ENCODE peak calls at places on chromosomes 7 and 10, in seven cellular contexts. D is H9, G is omental fat pad, W is tibial nerve, U is body of pancreas, P is GM12865, C is tibial artery. K is an unnamed sample.

GRCh38 chr10:103836273-103836672 is 19.1 kb downstream of the SH3PXD2A start:
- DNase-seq in D (no peak), G (no peak), W (no peak), U (no peak), P (no peak), C (no peak), K (no peak)

GRCh38 chr10:101061814-101062230 is at the start of gene KAZALD1:
- DNase-seq in D (no peak), G (no peak), W (no peak), U (peak; percentile 18), P (no peak), C (no peak), K (no peak)

GRCh38 chr10:47294501-47294900 is 5.5 kb upstream of the GDF10 start:
- DNase-seq in D (peak; percentile 7), G (no peak), W (no peak), U (peak; percentile 4), P (no peak), C (no peak), K (no peak)

GRCh38 chr10:99461230-99461629 is 30.8 kb upstream of the GOT1 start:
- DNase-seq in D (no peak), G (no peak), W (no peak), U (no peak), P (no peak), C (no peak), K (no peak)

GRCh38 chr10:43344051-43344450 is 27.4 kb upstream of the FXYD4 start:
- DNase-seq in D (no peak), G (no peak), W (no peak), U (no peak), P (no peak), C (no peak), K (no peak)

GRCh38 chr10:3126249-3126648 is 46.3 kb downstream of the PITRM1 start:
- DNase-seq in D (no peak), G (no peak), W (no peak), U (no peak), P (no peak), C (no peak), K (no peak)

GRCh38 chr10:132678436-132679216 is 107.3 kb downstream of the NKX6-2 start:
- DNase-seq in D (peak; percentile 14), G (no peak), W (no peak), U (peak; percentile 7), P (no peak), C (peak; percentile 16), K (peak; percentile 68)

GRCh38 chr10:34666008-34666700 is 148.9 kb downstream of the PARD3 start:
- DNase-seq in D (no peak), G (no peak), W (peak; percentile 56), U (peak; percentile 42), P (peak; percentile 70), C (peak; percentile 46), K (no peak)

GRCh38 chr7:24139996-24140395 is 144.0 kb upstream of the NPY start:
- DNase-seq in D (no peak), G (no peak), W (no peak), U (no peak), P (no peak), C (no peak), K (no peak)

GRCh38 chr10:71920540-71921318 is 43.5 kb upstream of the CHST3 start:
- DNase-seq in D (no peak), G (no peak), W (no peak), U (no peak), P (no peak), C (no peak), K (no peak)

GRCh38 chr10:29630205-29631048 is 4.3 kb downstream of the SVIL start:
- DNase-seq in D (no peak), G (no peak), W (no peak), U (no peak), P (no peak), C (no peak), K (no peak)

GRCh38 chr10:113802997-113803396 is 50.9 kb downstream of the DCLRE1A start:
- DNase-seq in D (no peak), G (no peak), W (no peak), U (no peak), P (no peak), C (no peak), K (no peak)

GRCh38 chr10:22761569-22762220 is 47.3 kb upstream of the PIP4K2A start:
- DNase-seq in D (no peak), G (no peak), W (no peak), U (no peak), P (no peak), C (no peak), K (no peak)

GRCh38 chr10:12742776-12743175 is 258.7 kb downstream of the CCDC3 start:
- DNase-seq in D (no peak), G (no peak), W (no peak), U (no peak), P (no peak), C (no peak), K (no peak)

GRCh38 chr7:157411580-157411979 is 74.8 kb downstream of the DNAJB6 start:
- DNase-seq in D (peak; percentile 86), G (no peak), W (no peak), U (no peak), P (no peak), C (no peak), K (no peak)

GRCh38 chr10:28839600-28840007 is 162.3 kb downstream of the BAMBI start:
- DNase-seq in D (no peak), G (no peak), W (no peak), U (no peak), P (no peak), C (no peak), K (no peak)

GRCh38 chr7:101315336-101315735 is 6.3 kb downstream of the IFT22 start:
- DNase-seq in D (peak; percentile 66), G (no peak), W (no peak), U (peak; percentile 54), P (peak; percentile 78), C (no peak), K (no peak)

GRCh38 chr10:67925449-67926005 is 41.1 kb downstream of the SIRT1 start:
- DNase-seq in D (no peak), G (no peak), W (no peak), U (no peak), P (no peak), C (no peak), K (no peak)

GRCh38 chr7:98280791-98281756 is at the start of gene BRI3:
- DNase-seq in D (peak; percentile 91), G (peak; percentile 81), W (peak; percentile 89), U (peak; percentile 93), P (peak; percentile 94), C (peak; percentile 86), K (peak; percentile 90)
- TF ChIP-seq CTCF in D (no peak), G (no peak), W (no peak), U (peak; percentile 21), P (no peak), C (no peak), K (no peak)

GRCh38 chr7:48224042-48224441 is 52.8 kb downstream of the ABCA13 start:
- DNase-seq in D (no peak), G (no peak), W (no peak), U (no peak), P (no peak), C (no peak), K (no peak)
- TF ChIP-seq CTCF in D (no peak), G (no peak), W (no peak), U (no peak), P (no peak), C (no peak), K (no peak)

DNA sequence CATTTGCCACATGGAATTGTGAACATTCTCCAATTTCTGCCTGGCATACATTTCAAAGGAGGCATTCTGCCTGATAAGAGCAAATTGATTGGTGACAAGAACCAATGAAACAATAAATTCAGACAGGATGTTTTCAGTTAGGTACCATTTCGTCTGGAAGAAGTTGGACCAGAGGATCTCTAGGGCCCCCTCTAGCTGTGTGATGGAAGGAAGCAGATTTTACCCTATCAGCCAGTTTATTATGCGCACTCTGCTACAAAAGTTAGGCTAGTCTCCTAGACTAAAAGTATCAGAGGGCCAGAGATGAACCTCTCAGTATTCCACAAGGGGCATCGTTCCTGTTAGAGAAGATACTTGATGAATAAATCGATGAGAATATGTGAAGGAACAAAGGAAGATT is 118.0 kb downstream of the BUB3 start:
- DNase-seq in D (no peak), G (no peak), W (no peak), U (no peak), P (peak; percentile 3), C (no peak), K (no peak)
- TF ChIP-seq CTCF in D (peak; percentile 53), G (no peak), W (no peak), U (no peak), P (no peak), C (no peak), K (peak; percentile 27)

GRCh38 chr7:55140221-55140980 is 121.6 kb downstream of the EGFR start:
- DNase-seq in D (no peak), G (no peak), W (no peak), U (no peak), P (peak; percentile 43), C (no peak), K (no peak)
- TF ChIP-seq CTCF in D (no peak), G (no peak), W (no peak), U (no peak), P (no peak), C (no peak), K (no peak)

GRCh38 chr7:151245360-151246160 is 2.9 kb downstream of the SMARCD3 start:
- DNase-seq in D (peak; percentile 64), G (no peak), W (no peak), U (no peak), P (peak; percentile 44), C (no peak), K (no peak)
- TF ChIP-seq CTCF in D (peak; percentile 75), G (no peak), W (peak; percentile 72), U (peak; percentile 38), P (peak; percentile 60), C (peak; percentile 43), K (peak; percentile 83)

DNA sequence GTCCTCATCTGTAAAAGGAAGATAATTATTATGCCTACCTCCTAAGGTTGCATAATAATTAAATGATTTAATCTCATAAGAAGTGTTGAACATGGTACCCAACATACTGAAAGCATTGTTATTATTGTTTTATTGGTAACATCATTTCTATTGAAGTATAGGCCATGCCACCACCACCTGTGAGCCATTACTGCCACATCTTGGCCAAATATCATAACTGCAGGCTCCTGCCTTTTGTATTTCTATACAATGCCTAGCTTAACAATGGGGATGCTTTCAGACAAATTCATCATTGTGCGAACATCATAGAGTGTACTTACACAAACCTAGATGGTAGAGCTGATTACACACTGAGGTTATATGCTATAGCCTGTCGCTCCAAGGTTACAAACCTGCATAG is 61.1 kb upstream of the NPSR1 start:
- DNase-seq in D (no peak), G (no peak), W (no peak), U (no peak), P (no peak), C (no peak), K (no peak)
- TF ChIP-seq CTCF in D (peak; percentile 72), G (no peak), W (no peak), U (no peak), P (peak; percentile 7), C (no peak), K (peak; percentile 55)